ENCODE peak calls at places on chromosomes 4 and X, in four cellular contexts. E, G, U and W are unnamed samples.

GRCh38 chr4:3470244-3471097 is 7.4 kb downstream of the DOK7 start:
- DNase-seq in E (no peak), U (no peak), G (no peak), W (peak)

GRCh38 chr4:143241892-143242291 is 57.2 kb downstream of the USP38 start:
- DNase-seq in G (no peak), E (peak), U (no peak), W (peak)

GRCh38 chr4:20298986-20299385 is 47.3 kb downstream of the SLIT2 start:
- DNase-seq in E (no peak), U (no peak), G (no peak), W (no peak)

GRCh38 chr4:168859888-168860694 is 150.0 kb downstream of the CBR4 start:
- DNase-seq in E (no peak), U (no peak), G (no peak), W (peak)

GRCh38 chr4:80454040-80454439 is 118.5 kb downstream of the CFAP299 start:
- DNase-seq in E (peak), G (no peak), U (no peak), W (peak)

GRCh38 chr4:121950680-121951569 is 935 bp downstream of the TRPC3 start:
- DNase-seq in U (peak), G (peak), E (peak), W (peak)

GRCh38 chr4:7324651-7325121 is 110.0 kb downstream of the PSAPL1 start:
- DNase-seq in G (no peak), E (no peak), U (no peak), W (no peak)

GRCh38 chrX:11239230-11239629 is 54.0 kb upstream of the AMELX start:
- DNase-seq in U (no peak), G (no peak), E (no peak), W (peak)

GRCh38 chrX:20527458-20528099 is 260.9 kb upstream of the RPS6KA3 start:
- DNase-seq in E (no peak), G (no peak), U (no peak), W (peak)

GRCh38 chr4:143186634-143187033 is 1.9 kb downstream of the USP38 start:
- DNase-seq in G (no peak), E (no peak), U (no peak), W (no peak)

GRCh38 chrX:107718156-107718621 is 57.4 kb downstream of the TSC22D3 start:
- DNase-seq in E (peak), U (peak), G (peak), W (peak)

GRCh38 chr4:15690020-15690809 is 8.6 kb downstream of the FAM200B start:
- DNase-seq in G (no peak), U (no peak), E (peak), W (peak)

GRCh38 chrX:122500556-122500955 is 683.5 kb upstream of the GRIA3 start:
- DNase-seq in E (no peak), U (no peak), G (no peak), W (no peak)

GRCh38 chr4:10584042-10584441 is 100.5 kb downstream of the CLNK start:
- DNase-seq in U (no peak), E (no peak), G (no peak), W (peak)

GRCh38 chr4:15948826-15949225 is 10.3 kb upstream of the FGFBP1 start:
- DNase-seq in G (no peak), E (no peak), U (no peak), W (no peak)

GRCh38 chr4:174214102-174214878 is 69.2 kb downstream of the FBXO8 start:
- DNase-seq in E (peak), G (peak), U (peak), W (no peak)

GRCh38 chr4:86586160-86586572 is 7.9 kb upstream of the PTPN13 start:
- DNase-seq in G (no peak), U (no peak), E (peak), W (no peak)

GRCh38 chr4:73589887-73590801 is 30.1 kb downstream of the RASSF6 start:
- DNase-seq in E (peak), U (no peak), G (no peak), W (no peak)

GRCh38 chr4:41144812-41145211 is 69.5 kb downstream of the APBB2 start:
- DNase-seq in G (no peak), E (no peak), U (no peak), W (no peak)

GRCh38 chrX:52363247-52363883 is 5.5 kb upstream of the XAGE2 start:
- DNase-seq in G (no peak), U (no peak), E (peak), W (peak)

GRCh38 chrX:122389005-122389404 is 795.1 kb upstream of the GRIA3 start:
- DNase-seq in E (no peak), G (no peak), U (no peak), W (no peak)

GRCh38 chrX:48196745-48197213 is at the start of gene SSX5:
- DNase-seq in G (no peak), E (no peak), U (no peak), W (no peak)

GRCh38 chr4:92111493-92111892 is 192.3 kb upstream of the GRID2 start:
- DNase-seq in U (no peak), G (no peak), E (no peak), W (no peak)

GRCh38 chr4:140049924-140050681 is 103.9 kb downstream of the MAML3 start:
- DNase-seq in U (peak), G (peak), E (peak), W (peak)

GRCh38 chr4:125198916-125199315 is 115.8 kb upstream of the FAT4 start:
- DNase-seq in G (no peak), E (peak), U (no peak), W (peak)

DNA sequence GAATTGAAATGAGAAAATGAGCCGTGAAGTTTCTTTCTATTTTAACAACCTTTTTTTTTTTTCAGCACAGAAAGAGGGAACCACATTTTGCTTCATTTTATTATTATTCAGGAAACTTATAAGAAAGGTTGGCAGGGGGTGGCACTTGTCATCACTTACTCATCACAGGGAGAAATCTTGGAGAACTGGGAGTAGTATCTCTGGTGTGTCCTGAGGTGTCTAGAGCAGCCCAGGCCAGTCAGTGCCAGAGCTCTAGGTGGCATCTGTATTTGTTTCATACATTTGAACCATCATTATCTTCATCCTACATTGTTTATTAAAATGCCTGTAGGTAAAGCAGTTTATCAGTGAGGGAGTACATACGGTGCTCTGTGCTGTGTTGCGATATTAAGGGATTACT is 43.8 kb upstream of the ARHGAP24 start:
- DNase-seq in E (no peak), G (no peak), U (no peak), W (no peak)
- H2BK5ac ChIP-seq in E (no peak), G (no peak), U (no peak), W (no peak)

GRCh38 chrX:23673108-23673507 is 5.8 kb downstream of the PRDX4 start:
- DNase-seq in E (no peak), U (no peak), G (no peak), W (no peak)
- H4K5ac ChIP-seq in E (no peak), U (no peak), G (no peak), W (no peak)

GRCh38 chr4:182914357-182914756 is 2.8 kb downstream of the DCTD start:
- DNase-seq in U (no peak), E (no peak), G (no peak), W (no peak)

GRCh38 chr4:182916483-182917181 is 554 bp downstream of the DCTD start:
- DNase-seq in G (peak), E (peak), U (peak), W (peak)

GRCh38 chr4:182918044-182918607 is 940 bp upstream of the DCTD start:
- DNase-seq in E (no peak), G (no peak), U (no peak), W (no peak)

GRCh38 chr4:182918791-182919302 is 1.7 kb upstream of the DCTD start:
- DNase-seq in E (no peak), G (no peak), U (no peak), W (no peak)

DNA sequence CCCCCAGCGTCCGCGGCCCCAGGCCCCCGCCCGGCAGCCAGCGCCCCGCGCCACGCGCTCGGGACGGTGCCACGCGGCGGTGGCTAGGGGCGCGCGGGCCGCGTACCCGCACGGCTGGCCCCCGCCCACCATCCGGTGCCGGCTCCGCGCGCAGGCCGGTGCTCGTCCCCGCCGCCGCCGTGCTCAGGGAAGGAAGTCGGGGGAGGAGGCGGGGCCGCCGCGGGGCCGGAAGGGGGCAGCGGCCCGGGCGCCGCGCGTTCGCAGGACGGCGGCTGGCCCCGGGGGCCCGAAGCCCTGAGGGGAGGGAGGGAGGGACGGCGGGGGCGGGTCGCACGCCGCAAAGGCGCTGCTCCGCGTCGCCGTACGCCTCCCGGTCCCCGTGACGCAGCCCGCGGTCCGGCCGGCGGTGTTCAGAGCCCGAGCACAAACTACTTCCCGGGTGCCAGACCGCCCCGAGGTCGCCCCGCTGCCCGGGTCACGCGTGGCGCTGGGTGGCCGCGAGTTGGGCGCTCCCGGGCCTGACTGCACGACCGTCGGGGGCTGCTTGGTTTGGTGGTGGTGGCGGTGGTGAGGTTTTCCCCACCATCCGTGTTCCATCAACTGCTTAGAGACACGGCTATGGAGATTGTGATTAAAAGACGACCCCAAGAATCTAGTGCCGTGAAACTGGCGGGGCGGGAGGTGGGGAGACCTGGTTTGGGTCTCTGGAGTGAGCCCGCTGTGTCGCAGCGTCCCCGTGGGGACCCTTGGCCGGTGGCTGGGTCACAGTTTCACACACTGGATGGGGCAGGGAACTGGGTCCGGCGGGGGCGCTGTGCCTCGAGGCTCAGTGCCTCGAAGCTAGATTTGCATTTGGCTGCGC is at the start of gene DCTD:
- DNase-seq in U (peak), G (peak), E (peak), W (peak)
- H2BK5ac ChIP-seq in U (no peak), G (peak), E (peak), W (peak)

GRCh38 chr4:186255122-186255521 is 10.9 kb upstream of the F11 start:
- DNase-seq in G (no peak), U (no peak), E (no peak), W (no peak)

GRCh38 chr4:186260117-186260503 is 5.9 kb upstream of the F11 start:
- DNase-seq in E (no peak), G (no peak), U (no peak), W (no peak)

GRCh38 chr4:186260504-186261448 is 5.2 kb upstream of the F11 start:
- DNase-seq in E (no peak), U (no peak), G (no peak), W (peak)

GRCh38 chr4:186258216-186258811 is 7.7 kb upstream of the F11 start:
- DNase-seq in E (no peak), U (no peak), G (no peak), W (no peak)
- H4K5ac ChIP-seq in E (no peak), U (no peak), G (no peak), W (no peak)

GRCh38 chrX:136523770-136524169 is 8.2 kb upstream of the VGLL1 start:
- DNase-seq in E (no peak), U (no peak), G (no peak), W (no peak)
- H2BK5ac ChIP-seq in E (no peak), U (no peak), G (no peak), W (no peak)

DNA sequence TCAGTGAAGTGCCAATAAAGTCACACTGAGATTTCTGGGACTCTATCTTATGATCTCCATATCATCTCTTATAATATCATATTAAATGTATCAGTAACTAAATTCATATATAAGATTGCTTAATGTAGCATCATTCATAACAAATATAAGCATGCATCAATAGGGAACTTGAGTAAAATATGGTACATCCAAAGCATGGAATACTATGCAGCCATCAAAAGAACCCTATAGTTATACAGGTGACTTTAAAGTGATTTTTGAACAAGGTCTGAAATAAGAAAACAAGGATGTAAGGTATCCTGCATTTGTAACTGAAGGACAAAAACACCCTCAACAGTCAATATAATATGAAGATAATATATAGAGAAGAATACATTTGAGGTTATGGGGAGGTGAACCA is 47.3 kb downstream of the HUWE1 start:
- DNase-seq in E (no peak), G (no peak), U (no peak), W (no peak)
- H4K5ac ChIP-seq in E (no peak), G (no peak), U (no peak), W (no peak)

GRCh38 chr4:1469596-1470392 is 63.6 kb upstream of the NKX1-1 start:
- DNase-seq in G (no peak), E (no peak), U (no peak), W (no peak)

GRCh38 chr4:1470816-1471442 is 64.7 kb upstream of the NKX1-1 start:
- DNase-seq in G (no peak), U (no peak), E (no peak), W (no peak)

GRCh38 chr4:1470393-1470670 is 64.1 kb upstream of the NKX1-1 start:
- DNase-seq in G (no peak), U (no peak), E (no peak), W (no peak)

GRCh38 chr4:1467581-1468458 is 61.6 kb upstream of the NKX1-1 start:
- DNase-seq in G (no peak), U (no peak), E (no peak), W (no peak)

GRCh38 chr4:1469043-1469442 is 62.8 kb upstream of the NKX1-1 start:
- DNase-seq in E (no peak), G (no peak), U (no peak), W (no peak)
- H2BK5ac ChIP-seq in E (no peak), G (no peak), U (no peak), W (no peak)